ENCODE peak calls at places on chromosomes 4 and X, in four cellular contexts. H, Y, X and R are unnamed samples.

GRCh38 chr4:184951668-184952160 is 66.6 kb upstream of the HELT start:
- DNase-seq in X (no peak), Y (no peak), H (no peak), R (no peak)

GRCh38 chr4:122827899-122828601 is 1.4 kb downstream of the FGF2 start:
- DNase-seq in X (peak; percentile 47), Y (peak; percentile 11), H (peak; percentile 70), R (peak; percentile 80)

GRCh38 chr4:139028191-139028661 is 12.6 kb downstream of the NOCT start:
- DNase-seq in Y (no peak), X (no peak), H (no peak), R (no peak)

GRCh38 chr4:182448281-182449151 is 205.3 kb downstream of the TENM3 start:
- DNase-seq in H (peak; percentile 77), Y (peak; percentile 74), X (peak; percentile 50), R (no peak)

GRCh38 chr4:144734522-144734921 is 88.6 kb downstream of the HHIP start:
- DNase-seq in H (no peak), X (no peak), Y (no peak), R (no peak)

GRCh38 chr4:177285953-177286352 is 23.7 kb upstream of the NEIL3 start:
- DNase-seq in H (no peak), Y (no peak), X (no peak), R (no peak)

GRCh38 chr4:97027989-97028388 is 1115.3 kb downstream of the STPG2 start:
- DNase-seq in H (no peak), Y (no peak), X (no peak), R (no peak)

GRCh38 chrX:110561036-110561435 is 202.4 kb downstream of the RTL9 start:
- DNase-seq in H (no peak), Y (no peak), X (no peak), R (no peak)

GRCh38 chrX:48689143-48689920 is 5.7 kb downstream of the WAS start:
- DNase-seq in Y (no peak), X (no peak), H (no peak), R (no peak)

GRCh38 chr4:46999584-46999983 is 6.2 kb upstream of the GABRA4 start:
- DNase-seq in X (no peak), H (no peak), Y (no peak), R (no peak)

GRCh38 chr4:40811886-40812857 is 62.4 kb downstream of the NSUN7 start:
- DNase-seq in X (no peak), H (no peak), Y (no peak), R (no peak)

GRCh38 chr4:10521386-10521785 is 64.2 kb upstream of the ZNF518B start:
- DNase-seq in X (no peak), H (no peak), Y (no peak), R (no peak)

GRCh38 chrX:112736310-112736709 is 56.6 kb upstream of the LHFPL1 start:
- DNase-seq in X (no peak), H (no peak), Y (no peak), R (no peak)

GRCh38 chr4:176841730-176842129 is 49.0 kb upstream of the VEGFC start:
- DNase-seq in X (no peak), Y (no peak), H (no peak), R (no peak)

GRCh38 chrX:110442631-110443030 is 84.0 kb downstream of the RTL9 start:
- DNase-seq in X (peak; percentile 51), Y (peak; percentile 54), H (no peak), R (no peak)

GRCh38 chr4:41369680-41370079 is 113.0 kb downstream of the UCHL1 start:
- DNase-seq in Y (no peak), H (no peak), X (no peak), R (no peak)

GRCh38 chrX:353566-354535 is 32.9 kb downstream of the PPP2R3B start:
- DNase-seq in X (no peak), H (no peak), Y (no peak), R (no peak)

GRCh38 chrX:48961585-48962091 is 4.2 kb upstream of the OTUD5 start:
- DNase-seq in H (no peak), X (peak; percentile 69), Y (peak; percentile 47), R (no peak)

GRCh38 chr4:46994007-46994405 is 625 bp upstream of the GABRA4 start:
- DNase-seq in Y (no peak), H (no peak), X (no peak), R (no peak)

GRCh38 chr4:16969696-16970135 is 71.3 kb upstream of the LDB2 start:
- DNase-seq in Y (peak; percentile 50), X (no peak), H (no peak), R (no peak)

GRCh38 chrX:84487365-84488353 is 14.6 kb downstream of the HDX start:
- DNase-seq in X (no peak), H (no peak), Y (no peak), R (peak; percentile 19)

GRCh38 chr4:82680834-82681233 is 117.8 kb downstream of the SCD5 start:
- DNase-seq in H (no peak), X (no peak), Y (no peak), R (no peak)

GRCh38 chr4:54513231-54513630 is 144.5 kb upstream of the KIT start:
- DNase-seq in H (no peak), X (no peak), Y (no peak), R (no peak)

GRCh38 chr4:155541716-155542115 is 124.9 kb upstream of the GUCY1A1 start:
- DNase-seq in X (no peak), Y (no peak), H (no peak), R (no peak)

DNA sequence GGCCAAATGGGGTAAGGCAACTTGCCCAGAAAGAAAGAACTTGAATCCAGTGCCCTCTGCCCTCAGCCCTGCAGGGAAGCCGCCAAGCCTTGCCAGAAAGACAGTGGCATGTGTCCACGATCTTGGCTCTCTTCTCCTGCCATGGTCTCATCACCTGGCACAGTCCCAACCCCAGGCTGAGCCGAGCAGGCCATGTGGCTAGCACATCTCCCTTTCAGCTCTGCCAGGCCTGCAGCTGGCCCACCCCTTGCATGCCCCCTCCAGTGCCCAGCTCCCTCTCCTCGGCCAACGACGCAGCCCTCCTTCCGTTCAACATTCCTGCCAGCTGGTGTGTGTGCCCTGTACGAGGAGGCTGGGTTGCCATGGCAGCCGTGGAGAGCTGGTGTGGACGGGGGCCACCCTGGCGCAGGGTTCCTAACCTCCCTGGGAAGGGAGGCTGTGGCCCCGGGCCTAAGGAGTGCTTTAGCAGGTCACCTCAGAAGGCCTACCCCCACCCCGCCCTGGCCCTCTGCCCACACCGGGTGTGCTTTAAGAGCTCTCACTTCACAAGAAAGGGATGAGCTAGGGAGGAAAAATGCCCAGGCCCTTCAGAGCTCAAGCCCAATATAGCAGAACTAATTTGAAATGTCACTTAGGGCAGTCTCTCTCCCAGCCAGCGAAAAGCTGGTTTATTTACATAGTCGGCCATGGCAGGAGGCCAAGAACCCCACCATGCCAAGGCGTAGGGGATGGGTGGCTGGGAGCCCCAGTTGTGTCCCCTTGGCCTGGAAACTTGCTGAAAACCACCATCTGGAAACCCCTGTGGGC is 73.1 kb upstream of the PJA1 start:
- DNase-seq in H (no peak), Y (no peak), X (no peak), R (no peak)
- TF ChIP-seq HDAC6 in H (no peak), Y (no peak), X (no peak), R (no peak)

GRCh38 chrX:148501121-148502066 is 977 bp downstream of the AFF2 start:
- DNase-seq in X (no peak), Y (no peak), H (no peak), R (no peak)
- TF ChIP-seq HDAC6 in X (no peak), Y (no peak), H (no peak), R (no peak)

GRCh38 chrX:75158054-75158453 is 2.0 kb upstream of the ABCB7 start:
- DNase-seq in Y (no peak), H (no peak), X (no peak), R (no peak)
- TF ChIP-seq HDAC6 in Y (no peak), H (no peak), X (no peak), R (no peak)

GRCh38 chrX:71911023-71911730 is 532 bp downstream of the NHSL2 start:
- DNase-seq in Y (no peak), H (no peak), X (no peak), R (no peak)
- TF ChIP-seq HDAC6 in Y (no peak), H (no peak), X (no peak), R (no peak)

GRCh38 chrX:2715066-2715600 is 24.0 kb downstream of the CD99 start:
- DNase-seq in X (no peak), H (no peak), Y (no peak), R (no peak)
- TF ChIP-seq HDAC6 in X (no peak), H (no peak), Y (no peak), R (no peak)